ENCODE peak calls at places on chromosomes 5 and 9, in seven cellular contexts. U is IMR-90, B is mesendoderm, J is neuronal stem cell, X is H9, Y is H1, N is trophoblast cell. V is an unnamed sample.

GRCh38 chr5:97846646-97847045 is 663.6 kb upstream of the RIOK2 start:
- DNase-seq in U (no peak), B (no peak), J (no peak), X (no peak), Y (no peak), N (no peak), V (peak)

GRCh38 chr9:74773886-74774479 is 113.7 kb downstream of the TRPM6 start:
- DNase-seq in U (peak), B (peak), J (peak), X (peak), Y (peak), N (peak), V (peak)

GRCh38 chr5:53418844-53419243 is 61.6 kb upstream of the FST start:
- DNase-seq in U (peak), B (no peak), J (no peak), X (no peak), Y (no peak), N (no peak), V (peak)

GRCh38 chr5:89147026-89147425 is 264.0 kb upstream of the MEF2C start:
- DNase-seq in U (no peak), B (no peak), J (no peak), X (no peak), Y (no peak), N (no peak), V (no peak)

GRCh38 chr5:151257731-151258715 is 5.0 kb downstream of the GM2A start:
- DNase-seq in U (peak), B (peak), J (no peak), X (no peak), Y (no peak), N (peak), V (peak)

GRCh38 chr5:174159327-174160247 is 114.1 kb downstream of the NSG2 start:
- DNase-seq in U (no peak), B (peak), J (no peak), X (no peak), Y (peak), N (peak), V (no peak)

GRCh38 chr5:141778683-141779082 is 96.7 kb upstream of the ARAP3 start:
- DNase-seq in U (no peak), B (no peak), J (no peak), X (no peak), Y (no peak), N (no peak), V (no peak)

GRCh38 chr9:18142964-18143363 is 331.0 kb upstream of the ADAMTSL1 start:
- DNase-seq in U (no peak), B (peak), J (no peak), X (no peak), Y (no peak), N (no peak), V (no peak)

GRCh38 chr9:38707885-38708640 is 11.9 kb downstream of the FAM240B start:
- DNase-seq in U (no peak), B (peak), J (no peak), X (peak), Y (no peak), N (peak), V (no peak)

GRCh38 chr5:125298258-125298657 is 551.8 kb upstream of the ZNF608 start:
- DNase-seq in U (peak), B (peak), J (no peak), X (no peak), Y (no peak), N (no peak), V (peak)

GRCh38 chr9:129697111-129697955 is 31.9 kb downstream of the PRRX2 start:
- DNase-seq in U (peak), B (peak), J (no peak), X (peak), Y (no peak), N (no peak), V (peak)

GRCh38 chr9:91132576-91133073 is 229.1 kb downstream of the AUH start:
- DNase-seq in U (no peak), B (no peak), J (no peak), X (no peak), Y (no peak), N (no peak), V (no peak)

GRCh38 chr9:126398403-126399058 is 71.9 kb downstream of the MVB12B start:
- DNase-seq in U (peak), B (peak), J (peak), X (peak), Y (no peak), N (peak), V (peak)

GRCh38 chr5:114101153-114101552 is 260.7 kb upstream of the KCNN2 start:
- DNase-seq in U (peak), B (peak), J (no peak), X (no peak), Y (no peak), N (no peak), V (peak)

GRCh38 chr5:141808857-141809256 is 69.4 kb downstream of the PCDH1 start:
- DNase-seq in U (no peak), B (no peak), J (no peak), X (no peak), Y (no peak), N (no peak), V (no peak)

GRCh38 chr5:146878471-146879172 is at the start of gene PPP2R2B:
- DNase-seq in U (peak), B (peak), J (peak), X (peak), Y (no peak), N (peak), V (peak)

GRCh38 chr9:130041648-130042405 is 1.2 kb downstream of the FNBP1 start:
- DNase-seq in U (peak), B (peak), J (peak), X (no peak), Y (no peak), N (no peak), V (peak)

GRCh38 chr9:35645736-35646582 is 4.8 kb downstream of the SIT1 start:
- DNase-seq in U (no peak), B (peak), J (no peak), X (peak), Y (no peak), N (peak), V (no peak)

GRCh38 chr5:55114061-55114460 is 11.6 kb downstream of the GZMA start:
- DNase-seq in U (no peak), B (no peak), J (no peak), X (no peak), Y (no peak), N (no peak), V (no peak)

GRCh38 chr5:124979174-124979573 is 232.7 kb upstream of the ZNF608 start:
- DNase-seq in U (peak), B (peak), J (no peak), X (peak), Y (no peak), N (peak), V (peak)

GRCh38 chr5:91162534-91163381 is 220.4 kb downstream of the ARRDC3 start:
- DNase-seq in U (peak), B (peak), J (peak), X (no peak), Y (no peak), N (peak), V (peak)

GRCh38 chr5:33423018-33423630 is 17.6 kb upstream of the TARS1 start:
- DNase-seq in U (peak), B (peak), J (no peak), X (no peak), Y (no peak), N (no peak), V (peak)

GRCh38 chr9:98576354-98576753 is 132.4 kb downstream of the GABBR2 start:
- DNase-seq in U (no peak), B (no peak), J (no peak), X (no peak), Y (no peak), N (no peak), V (no peak)

GRCh38 chr9:13110766-13111400 is 168.6 kb downstream of the MPDZ start:
- DNase-seq in U (no peak), B (no peak), J (no peak), X (no peak), Y (no peak), N (no peak), V (no peak)

GRCh38 chr5:92991681-92992472 is 589.1 kb downstream of the NR2F1-AS1 start:
- DNase-seq in U (peak), B (no peak), J (no peak), X (no peak), Y (no peak), N (peak), V (peak)

GRCh38 chr5:173454764-173455598 is 126.8 kb upstream of the STC2 start:
- DNase-seq in U (peak), B (peak), J (no peak), X (no peak), Y (no peak), N (peak), V (peak)

GRCh38 chr5:78320461-78320860 is 26.0 kb upstream of the AP3B1 start:
- DNase-seq in U (peak), B (peak), J (no peak), X (no peak), Y (no peak), N (no peak), V (peak)

GRCh38 chr5:31898246-31898645 is 259.3 kb downstream of the PDZD2 start:
- DNase-seq in U (no peak), B (no peak), J (no peak), X (no peak), Y (no peak), N (no peak), V (no peak)

GRCh38 chr5:139137703-139138102 is 60.5 kb downstream of the SIL1 start:
- DNase-seq in U (peak), B (peak), J (no peak), X (no peak), Y (no peak), N (no peak), V (peak)

GRCh38 chr9:82606761-82607382 is 456.1 kb downstream of the RASEF start:
- DNase-seq in U (peak), B (peak), J (peak), X (peak), Y (peak), N (peak), V (peak)

GRCh38 chr5:56350595-56351170 is 117.6 kb upstream of the ANKRD55 start:
- DNase-seq in U (peak), B (peak), J (no peak), X (no peak), Y (peak), N (peak), V (peak)

GRCh38 chr5:34905564-34905963 is 9.7 kb downstream of the RAD1 start:
- DNase-seq in U (no peak), B (no peak), J (no peak), X (no peak), Y (no peak), N (no peak), V (no peak)

GRCh38 chr5:19547640-19548039 is 440.4 kb downstream of the CDH18 start:
- DNase-seq in U (peak), B (no peak), J (no peak), X (no peak), Y (no peak), N (no peak), V (peak)

GRCh38 chr5:65779643-65780042 is 57.6 kb downstream of the NLN start:
- DNase-seq in U (no peak), B (no peak), J (no peak), X (no peak), Y (no peak), N (no peak), V (no peak)

GRCh38 chr5:123916331-123917121 is 404.5 kb downstream of the CSNK1G3 start:
- DNase-seq in U (peak), B (no peak), J (no peak), X (no peak), Y (no peak), N (no peak), V (peak)

GRCh38 chr5:175246242-175246891 is 197.6 kb downstream of the DRD1 start:
- DNase-seq in U (peak), B (peak), J (no peak), X (no peak), Y (peak), N (peak), V (peak)

GRCh38 chr5:116355819-116356601 is 218.6 kb downstream of the SEMA6A start:
- DNase-seq in U (no peak), B (no peak), J (no peak), X (no peak), Y (no peak), N (no peak), V (no peak)

GRCh38 chr5:89008291-89008690 is 125.3 kb upstream of the MEF2C start:
- DNase-seq in U (no peak), B (no peak), J (no peak), X (no peak), Y (no peak), N (no peak), V (no peak)

GRCh38 chr5:126503602-126504104 is 80.4 kb downstream of the GRAMD2B start:
- DNase-seq in U (peak), B (peak), J (no peak), X (no peak), Y (no peak), N (no peak), V (peak)

DNA sequence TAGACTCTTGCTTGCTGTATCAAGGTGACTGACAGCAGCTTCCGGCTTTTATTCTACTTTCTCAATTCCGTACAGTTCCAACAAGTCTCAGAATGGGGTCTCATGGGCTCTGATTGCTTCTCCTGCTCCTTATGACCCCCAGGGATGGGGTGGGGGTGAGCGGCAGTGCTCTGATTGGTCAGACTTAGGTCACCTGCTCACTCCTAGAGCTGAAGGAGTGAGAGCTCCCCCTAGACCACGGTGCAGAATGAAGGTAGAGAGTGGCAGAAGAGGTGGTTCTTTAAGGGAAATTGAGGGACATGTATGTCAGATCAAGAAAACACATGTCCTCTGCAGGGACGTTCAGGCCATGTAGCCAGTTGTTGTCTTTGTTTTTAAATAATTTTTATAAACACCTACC is 115.2 kb downstream of the C9orf152 start:
- DNase-seq in U (no peak), B (no peak), J (no peak), X (no peak), Y (no peak), N (no peak), V (no peak)
- H2AK5ac ChIP-seq in U (no peak), B (no peak), J (no peak), X (no peak), Y (no peak), N (no peak), V (no peak)

GRCh38 chr5:62496152-62496551 is 82.5 kb upstream of the LRRC70 start:
- DNase-seq in U (no peak), B (no peak), J (no peak), X (no peak), Y (no peak), N (no peak), V (no peak)
- H2AK5ac ChIP-seq in U (no peak), B (no peak), J (no peak), X (no peak), Y (no peak), N (no peak), V (no peak)

DNA sequence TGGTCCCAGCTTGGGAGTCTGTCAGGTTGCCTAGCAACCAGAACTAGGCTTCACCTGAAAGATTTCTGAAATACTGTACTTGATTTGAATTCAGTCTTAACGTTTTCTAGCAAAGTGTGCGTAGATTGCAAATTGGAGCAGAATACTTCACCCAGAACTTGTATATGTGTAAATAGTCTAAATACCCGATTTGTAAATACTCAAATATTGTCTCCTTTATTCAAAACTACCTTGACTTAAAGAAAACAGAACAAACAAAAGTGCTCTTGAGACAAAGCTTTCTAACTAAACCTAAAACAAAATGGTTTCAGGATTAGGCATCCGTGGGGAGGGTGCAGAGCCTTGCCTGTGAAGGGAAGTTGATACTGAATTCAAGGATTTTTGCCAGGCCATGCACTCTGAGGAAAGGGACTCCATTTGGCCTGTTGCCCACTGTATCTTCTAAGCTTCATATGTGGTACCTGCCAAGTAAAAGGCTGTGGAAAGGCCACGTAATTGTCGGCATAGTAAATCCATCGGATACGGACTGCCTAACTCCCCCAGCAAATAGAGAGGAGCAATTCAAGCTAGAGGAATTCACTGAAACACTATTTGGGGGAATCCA is 744 bp upstream of the HMGCS1 start:
- DNase-seq in U (no peak), B (no peak), J (no peak), X (peak), Y (no peak), N (no peak), V (no peak)
- H2AK5ac ChIP-seq in U (no peak), B (peak), J (no peak), X (no peak), Y (no peak), N (peak), V (peak)

GRCh38 chr5:1131191-1131621 is 19.3 kb upstream of the SLC12A7 start:
- DNase-seq in U (no peak), B (no peak), J (no peak), X (no peak), Y (no peak), N (no peak), V (no peak)

GRCh38 chr5:1131726-1132125 is 19.9 kb upstream of the SLC12A7 start:
- DNase-seq in U (no peak), B (no peak), J (no peak), X (no peak), Y (no peak), N (no peak), V (no peak)

GRCh38 chr5:1133108-1133507 is 21.2 kb upstream of the SLC12A7 start:
- DNase-seq in U (no peak), B (no peak), J (no peak), X (no peak), Y (no peak), N (no peak), V (no peak)

GRCh38 chr5:1133510-1134255 is 21.8 kb upstream of the SLC12A7 start:
- DNase-seq in U (no peak), B (no peak), J (no peak), X (no peak), Y (no peak), N (no peak), V (no peak)

DNA sequence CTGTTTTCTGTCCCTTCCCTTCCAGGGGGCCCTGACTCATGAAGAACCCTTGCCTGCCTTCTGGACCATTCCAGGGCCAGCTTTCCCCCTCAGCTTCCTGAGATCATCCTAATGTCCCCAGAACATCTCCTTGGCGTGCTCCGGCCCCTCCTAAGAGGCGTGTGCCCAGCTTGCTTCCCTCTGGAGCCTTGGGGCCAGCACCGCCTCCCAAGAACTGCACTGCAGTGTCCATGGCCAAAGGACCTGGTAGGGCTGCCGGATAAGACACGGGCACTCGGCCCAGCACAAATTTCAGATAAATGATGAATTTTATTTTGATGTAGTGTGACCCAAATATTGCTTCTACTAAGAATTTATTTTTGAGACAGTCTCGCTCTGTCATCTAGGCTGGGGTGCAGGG is 20.7 kb upstream of the SLC12A7 start:
- DNase-seq in U (no peak), B (no peak), J (no peak), X (no peak), Y (no peak), N (no peak), V (no peak)
- H2AK5ac ChIP-seq in U (no peak), B (no peak), J (no peak), X (no peak), Y (no peak), N (no peak), V (no peak)

V was measured in mesenchymal stem cell.